ENCODE peak calls at places on chromosomes 13 and 19, in ten cellular contexts. One of them, this sample, is unnamed.

GRCh38 chr19:956747-957451 is 27.2 kb upstream of the WDR18 start:
- DNase-seq in renal cortical epithelial cell: no peak
- DNase-seq in lower leg skin: no peak
- DNase-seq in AG09319: no peak
- DNase-seq in HFF-Myc: no peak
- DNase-seq in T-helper 17 cell: no peak
- DNase-seq in left ventricle myocardium inferior: no peak
- DNase-seq in WTC11: peak; percentile 45
- DNase-seq in NCI-H1092 treated with DMSO at 0.1 percent for 48 hours: no peak
- DNase-seq in CD8-positive, alpha-beta T cell: no peak
- DNase-seq in this sample: no peak

GRCh38 chr13:77868717-77869116 is 49.9 kb downstream of the EDNRB start:
- DNase-seq in NCI-H1092 treated with DMSO at 0.1 percent for 48 hours: no peak
- DNase-seq in T-helper 17 cell: no peak
- DNase-seq in WTC11: no peak
- DNase-seq in AG09319: no peak
- DNase-seq in lower leg skin: no peak
- DNase-seq in left ventricle myocardium inferior: no peak
- DNase-seq in HFF-Myc: no peak
- DNase-seq in CD8-positive, alpha-beta T cell: no peak
- DNase-seq in renal cortical epithelial cell: peak; percentile 41
- DNase-seq in this sample: no peak

GRCh38 chr19:43639507-43640423 is at the start of gene CADM4:
- DNase-seq in lower leg skin: no peak
- DNase-seq in CD8-positive, alpha-beta T cell: peak; percentile 47
- DNase-seq in T-helper 17 cell: peak; percentile 63
- DNase-seq in renal cortical epithelial cell: no peak
- DNase-seq in WTC11: peak; percentile 38
- DNase-seq in HFF-Myc: no peak
- DNase-seq in left ventricle myocardium inferior: peak; percentile 23
- DNase-seq in NCI-H1092 treated with DMSO at 0.1 percent for 48 hours: peak; percentile 4
- DNase-seq in AG09319: no peak
- DNase-seq in this sample: no peak

GRCh38 chr13:109204657-109205056 is 575.2 kb downstream of the MYO16 start:
- DNase-seq in left ventricle myocardium inferior: no peak
- DNase-seq in renal cortical epithelial cell: no peak
- DNase-seq in HFF-Myc: no peak
- DNase-seq in WTC11: no peak
- DNase-seq in AG09319: no peak
- DNase-seq in CD8-positive, alpha-beta T cell: no peak
- DNase-seq in NCI-H1092 treated with DMSO at 0.1 percent for 48 hours: no peak
- DNase-seq in T-helper 17 cell: no peak
- DNase-seq in lower leg skin: no peak
- DNase-seq in this sample: no peak

GRCh38 chr13:111202745-111203144 is 87.6 kb downstream of the ARHGEF7 start:
- DNase-seq in HFF-Myc: peak; percentile 88
- DNase-seq in T-helper 17 cell: no peak
- DNase-seq in WTC11: no peak
- DNase-seq in renal cortical epithelial cell: peak; percentile 36
- DNase-seq in AG09319: no peak
- DNase-seq in lower leg skin: no peak
- DNase-seq in CD8-positive, alpha-beta T cell: no peak
- DNase-seq in left ventricle myocardium inferior: no peak
- DNase-seq in NCI-H1092 treated with DMSO at 0.1 percent for 48 hours: peak; percentile 27
- DNase-seq in this sample: peak; percentile 21

GRCh38 chr13:101579291-101579802 is 126.9 kb downstream of the ITGBL1 start:
- DNase-seq in renal cortical epithelial cell: peak; percentile 67
- DNase-seq in CD8-positive, alpha-beta T cell: no peak
- DNase-seq in HFF-Myc: no peak
- DNase-seq in WTC11: no peak
- DNase-seq in NCI-H1092 treated with DMSO at 0.1 percent for 48 hours: peak; percentile 11
- DNase-seq in lower leg skin: no peak
- DNase-seq in AG09319: no peak
- DNase-seq in left ventricle myocardium inferior: no peak
- DNase-seq in T-helper 17 cell: no peak
- DNase-seq in this sample: no peak

GRCh38 chr13:87123987-87124784 is 547.0 kb upstream of the SLITRK5 start:
- DNase-seq in left ventricle myocardium inferior: peak; percentile 18
- DNase-seq in HFF-Myc: peak; percentile 64
- DNase-seq in T-helper 17 cell: no peak
- DNase-seq in CD8-positive, alpha-beta T cell: no peak
- DNase-seq in NCI-H1092 treated with DMSO at 0.1 percent for 48 hours: no peak
- DNase-seq in AG09319: peak; percentile 79
- DNase-seq in lower leg skin: peak; percentile 18
- DNase-seq in WTC11: peak; percentile 16
- DNase-seq in renal cortical epithelial cell: peak; percentile 100
- DNase-seq in this sample: peak; percentile 74

GRCh38 chr19:16200776-16201391 is 3.2 kb downstream of the AP1M1 start:
- DNase-seq in NCI-H1092 treated with DMSO at 0.1 percent for 48 hours: no peak
- DNase-seq in AG09319: no peak
- DNase-seq in left ventricle myocardium inferior: no peak
- DNase-seq in WTC11: no peak
- DNase-seq in renal cortical epithelial cell: no peak
- DNase-seq in T-helper 17 cell: no peak
- DNase-seq in lower leg skin: no peak
- DNase-seq in CD8-positive, alpha-beta T cell: no peak
- DNase-seq in HFF-Myc: no peak
- DNase-seq in this sample: no peak

GRCh38 chr13:33676045-33676699 is 141.8 kb upstream of the RFC3 start:
- DNase-seq in HFF-Myc: no peak
- DNase-seq in lower leg skin: no peak
- DNase-seq in NCI-H1092 treated with DMSO at 0.1 percent for 48 hours: peak; percentile 23
- DNase-seq in renal cortical epithelial cell: peak; percentile 40
- DNase-seq in T-helper 17 cell: no peak
- DNase-seq in AG09319: no peak
- DNase-seq in WTC11: no peak
- DNase-seq in left ventricle myocardium inferior: no peak
- DNase-seq in CD8-positive, alpha-beta T cell: no peak
- DNase-seq in this sample: no peak

GRCh38 chr13:32961724-32962123 is 54.5 kb upstream of the KL start:
- DNase-seq in CD8-positive, alpha-beta T cell: no peak
- DNase-seq in AG09319: no peak
- DNase-seq in lower leg skin: no peak
- DNase-seq in NCI-H1092 treated with DMSO at 0.1 percent for 48 hours: no peak
- DNase-seq in HFF-Myc: no peak
- DNase-seq in left ventricle myocardium inferior: no peak
- DNase-seq in renal cortical epithelial cell: no peak
- DNase-seq in T-helper 17 cell: no peak
- DNase-seq in WTC11: no peak
- DNase-seq in this sample: no peak

This sample was measured in AG09309.